ENCODE peak calls at places on chromosomes 3 and 15, in four cellular contexts. I, H, A and F are unnamed samples.

GRCh38 chr3:15797600-15798303 is at the start of gene ANKRD28:
- DNase-seq in H (no peak), I (no peak), A (peak; percentile 96), F (no peak)

GRCh38 chr3:9168230-9168629 is 81.2 kb downstream of the SRGAP3 start:
- DNase-seq in I (peak; percentile 33), H (peak; percentile 71), A (no peak), F (peak; percentile 79)

GRCh38 chr15:87312221-87312620 is 944.3 kb downstream of the NTRK3 start:
- DNase-seq in H (no peak), I (no peak), A (no peak), F (no peak)

GRCh38 chr15:99618941-99619411 is 53.2 kb downstream of the MEF2A start:
- DNase-seq in H (no peak), I (no peak), A (peak; percentile 10), F (no peak)

GRCh38 chr15:83066034-83066760 is 855 bp downstream of the BTBD1 start:
- DNase-seq in I (peak; percentile 9), A (no peak), H (no peak), F (no peak)

GRCh38 chr15:37880009-37880834 is 54.2 kb upstream of the TMCO5A start:
- DNase-seq in H (peak; percentile 3), A (peak; percentile 82), I (no peak), F (no peak)

GRCh38 chr3:107432013-107432515 is 54.8 kb downstream of the CCDC54 start:
- DNase-seq in A (peak; percentile 21), H (no peak), I (no peak), F (no peak)

GRCh38 chr15:70316059-70316600 is 218.4 kb upstream of the TLE3 start:
- DNase-seq in I (no peak), A (no peak), H (no peak), F (no peak)

GRCh38 chr3:113625724-113626348 is 70.6 kb downstream of the USF3 start:
- DNase-seq in H (no peak), A (no peak), I (no peak), F (no peak)

GRCh38 chr3:108342829-108343478 is 46.6 kb downstream of the HHLA2 start:
- DNase-seq in H (peak; percentile 59), I (no peak), A (peak; percentile 77), F (peak; percentile 9)

GRCh38 chr3:12231481-12231880 is 57.4 kb upstream of the PPARG start:
- DNase-seq in A (peak; percentile 14), I (no peak), H (no peak), F (no peak)

GRCh38 chr15:70142322-70143191 is 44.8 kb upstream of the TLE3 start:
- DNase-seq in H (peak; percentile 31), I (peak; percentile 52), A (peak; percentile 92), F (no peak)

GRCh38 chr15:75050283-75050682 is 26.9 kb downstream of the PPCDC start:
- DNase-seq in H (no peak), A (no peak), I (no peak), F (no peak)